ENCODE peak calls at places on chromosome 13, in five cellular contexts. One of them, this sample, is unnamed.

GRCh38 chr13:76764429-76764828 is 121.8 kb downstream of the KCTD12 start:
- DNase-seq in fibroblast of mammary gland: peak; percentile 80
- DNase-seq in stimulated activated CD8-positive, alpha-beta memory T cell treated with anti-CD3 and anti-CD28 coated beads, Interleukin-15, amount 100 ng/mL, for 1 hour: no peak
- DNase-seq in IMR-90: peak; percentile 10
- DNase-seq in endothelial cell: no peak
- DNase-seq in this sample: no peak

GRCh38 chr13:112010714-112011113 is 56.2 kb upstream of the SOX1 start:
- DNase-seq in stimulated activated CD8-positive, alpha-beta memory T cell treated with anti-CD3 and anti-CD28 coated beads, Interleukin-15, amount 100 ng/mL, for 1 hour: no peak
- DNase-seq in fibroblast of mammary gland: no peak
- DNase-seq in endothelial cell: no peak
- DNase-seq in IMR-90: no peak
- DNase-seq in this sample: no peak

GRCh38 chr13:74132152-74132767 is 1.9 kb downstream of the KLF12 start:
- DNase-seq in endothelial cell: no peak
- DNase-seq in stimulated activated CD8-positive, alpha-beta memory T cell treated with anti-CD3 and anti-CD28 coated beads, Interleukin-15, amount 100 ng/mL, for 1 hour: no peak
- DNase-seq in IMR-90: peak; percentile 39
- DNase-seq in fibroblast of mammary gland: no peak
- DNase-seq in this sample: no peak

GRCh38 chr13:96011291-96011875 is 41.8 kb downstream of the UGGT2 start:
- DNase-seq in endothelial cell: no peak
- DNase-seq in fibroblast of mammary gland: peak; percentile 80
- DNase-seq in IMR-90: peak; percentile 53
- DNase-seq in stimulated activated CD8-positive, alpha-beta memory T cell treated with anti-CD3 and anti-CD28 coated beads, Interleukin-15, amount 100 ng/mL, for 1 hour: no peak
- DNase-seq in this sample: no peak

GRCh38 chr13:27673911-27674310 is 52.2 kb downstream of the POLR1D start:
- DNase-seq in IMR-90: no peak
- DNase-seq in fibroblast of mammary gland: no peak
- DNase-seq in stimulated activated CD8-positive, alpha-beta memory T cell treated with anti-CD3 and anti-CD28 coated beads, Interleukin-15, amount 100 ng/mL, for 1 hour: no peak
- DNase-seq in endothelial cell: no peak
- DNase-seq in this sample: no peak

GRCh38 chr13:24274452-24274971 is 34.9 kb upstream of the C1QTNF9 start:
- DNase-seq in endothelial cell: no peak
- DNase-seq in stimulated activated CD8-positive, alpha-beta memory T cell treated with anti-CD3 and anti-CD28 coated beads, Interleukin-15, amount 100 ng/mL, for 1 hour: peak; percentile 37
- DNase-seq in fibroblast of mammary gland: no peak
- DNase-seq in IMR-90: peak; percentile 59
- DNase-seq in this sample: no peak

GRCh38 chr13:90287521-90287920 is 1060.0 kb upstream of the MIR17HG start:
- DNase-seq in stimulated activated CD8-positive, alpha-beta memory T cell treated with anti-CD3 and anti-CD28 coated beads, Interleukin-15, amount 100 ng/mL, for 1 hour: no peak
- DNase-seq in endothelial cell: no peak
- DNase-seq in fibroblast of mammary gland: no peak
- DNase-seq in IMR-90: no peak
- DNase-seq in this sample: no peak

GRCh38 chr13:77733674-77734073 is 36.2 kb downstream of the SLAIN1 start:
- DNase-seq in IMR-90: no peak
- DNase-seq in endothelial cell: no peak
- DNase-seq in stimulated activated CD8-positive, alpha-beta memory T cell treated with anti-CD3 and anti-CD28 coated beads, Interleukin-15, amount 100 ng/mL, for 1 hour: no peak
- DNase-seq in fibroblast of mammary gland: no peak
- DNase-seq in this sample: no peak

GRCh38 chr13:110347535-110348308 is 40.6 kb downstream of the COL4A2 start:
- DNase-seq in stimulated activated CD8-positive, alpha-beta memory T cell treated with anti-CD3 and anti-CD28 coated beads, Interleukin-15, amount 100 ng/mL, for 1 hour: no peak
- DNase-seq in endothelial cell: no peak
- DNase-seq in IMR-90: peak; percentile 90
- DNase-seq in fibroblast of mammary gland: peak; percentile 80
- DNase-seq in this sample: no peak

GRCh38 chr13:47175172-47175806 is 278.4 kb upstream of the HTR2A start:
- DNase-seq in fibroblast of mammary gland: peak; percentile 96
- DNase-seq in IMR-90: peak; percentile 95
- DNase-seq in stimulated activated CD8-positive, alpha-beta memory T cell treated with anti-CD3 and anti-CD28 coated beads, Interleukin-15, amount 100 ng/mL, for 1 hour: no peak
- DNase-seq in endothelial cell: no peak
- DNase-seq in this sample: no peak

GRCh38 chr13:110128546-110128945 is 178.4 kb downstream of the COL4A1 start:
- DNase-seq in fibroblast of mammary gland: no peak
- DNase-seq in endothelial cell: no peak
- DNase-seq in stimulated activated CD8-positive, alpha-beta memory T cell treated with anti-CD3 and anti-CD28 coated beads, Interleukin-15, amount 100 ng/mL, for 1 hour: no peak
- DNase-seq in IMR-90: no peak
- DNase-seq in this sample: no peak

GRCh38 chr13:42409061-42409460 is 137.1 kb downstream of the AKAP11 start:
- DNase-seq in stimulated activated CD8-positive, alpha-beta memory T cell treated with anti-CD3 and anti-CD28 coated beads, Interleukin-15, amount 100 ng/mL, for 1 hour: no peak
- DNase-seq in fibroblast of mammary gland: no peak
- DNase-seq in IMR-90: no peak
- DNase-seq in endothelial cell: no peak
- DNase-seq in this sample: no peak

GRCh38 chr13:113743366-113744195 is 15.4 kb upstream of the TMEM255B start:
- DNase-seq in endothelial cell: no peak
- DNase-seq in fibroblast of mammary gland: no peak
- DNase-seq in stimulated activated CD8-positive, alpha-beta memory T cell treated with anti-CD3 and anti-CD28 coated beads, Interleukin-15, amount 100 ng/mL, for 1 hour: no peak
- DNase-seq in IMR-90: no peak
- DNase-seq in this sample: no peak

GRCh38 chr13:36124236-36124822 is 6.9 kb downstream of the DCLK1 start:
- DNase-seq in IMR-90: peak; percentile 4
- DNase-seq in endothelial cell: no peak
- DNase-seq in stimulated activated CD8-positive, alpha-beta memory T cell treated with anti-CD3 and anti-CD28 coated beads, Interleukin-15, amount 100 ng/mL, for 1 hour: no peak
- DNase-seq in fibroblast of mammary gland: peak; percentile 75
- DNase-seq in this sample: no peak